ENCODE peak calls at places on chromosomes 5 and 9, in six cellular contexts. One of them, this sample, is unnamed.

GRCh38 chr5:81023261-81024015 is 63.3 kb downstream of the RASGRF2 start:
- DNase-seq in neural progenitor cell: no peak
- DNase-seq in H9: no peak
- DNase-seq in mesendoderm: no peak
- DNase-seq in breast epithelium: no peak
- DNase-seq in sigmoid colon: no peak
- DNase-seq in this sample: no peak

GRCh38 chr9:96604005-96604320 is 15.7 kb downstream of the CDC14B start:
- DNase-seq in mesendoderm: no peak
- DNase-seq in neural progenitor cell: no peak
- DNase-seq in breast epithelium: no peak
- DNase-seq in sigmoid colon: peak
- DNase-seq in H9: no peak
- DNase-seq in this sample: no peak

GRCh38 chr9:134606951-134607733 is 34.5 kb upstream of the COL5A1 start:
- DNase-seq in H9: peak
- DNase-seq in mesendoderm: peak
- DNase-seq in sigmoid colon: no peak
- DNase-seq in breast epithelium: peak
- DNase-seq in neural progenitor cell: no peak
- DNase-seq in this sample: peak

GRCh38 chr5:180495991-180496741 is 2.0 kb downstream of the CNOT6 start:
- DNase-seq in breast epithelium: no peak
- DNase-seq in neural progenitor cell: no peak
- DNase-seq in H9: no peak
- DNase-seq in mesendoderm: no peak
- DNase-seq in sigmoid colon: no peak
- DNase-seq in this sample: no peak

GRCh38 chr9:69671291-69671903 is 774 bp downstream of the APBA1 start:
- DNase-seq in neural progenitor cell: no peak
- DNase-seq in H9: no peak
- DNase-seq in sigmoid colon: no peak
- DNase-seq in mesendoderm: no peak
- DNase-seq in breast epithelium: no peak
- DNase-seq in this sample: no peak

GRCh38 chr5:173916233-173916632 is 28.1 kb downstream of the CPEB4 start:
- DNase-seq in breast epithelium: no peak
- DNase-seq in H9: no peak
- DNase-seq in sigmoid colon: no peak
- DNase-seq in mesendoderm: peak
- DNase-seq in neural progenitor cell: no peak
- DNase-seq in this sample: peak

GRCh38 chr5:142798099-142798768 is 28.1 kb downstream of the ARHGAP26 start:
- DNase-seq in sigmoid colon: peak
- DNase-seq in H9: no peak
- DNase-seq in mesendoderm: no peak
- DNase-seq in breast epithelium: no peak
- DNase-seq in neural progenitor cell: no peak
- DNase-seq in this sample: no peak

GRCh38 chr5:93581738-93582414 is 857 bp upstream of the NR2F1-AS1 start:
- DNase-seq in breast epithelium: no peak
- DNase-seq in H9: no peak
- DNase-seq in sigmoid colon: peak
- DNase-seq in mesendoderm: peak
- DNase-seq in neural progenitor cell: peak
- DNase-seq in this sample: no peak

GRCh38 chr9:123322771-123323481 is 33.1 kb upstream of the CRB2 start:
- DNase-seq in sigmoid colon: no peak
- DNase-seq in neural progenitor cell: no peak
- DNase-seq in breast epithelium: no peak
- DNase-seq in H9: no peak
- DNase-seq in mesendoderm: peak
- DNase-seq in this sample: peak

GRCh38 chr9:129839324-129840023 is 4.2 kb downstream of the USP20 start:
- DNase-seq in breast epithelium: no peak
- DNase-seq in sigmoid colon: no peak
- DNase-seq in neural progenitor cell: no peak
- DNase-seq in mesendoderm: no peak
- DNase-seq in H9: no peak
- DNase-seq in this sample: no peak

GRCh38 chr5:175922192-175922885 is 45.8 kb downstream of the THOC3 start:
- DNase-seq in breast epithelium: no peak
- DNase-seq in sigmoid colon: no peak
- DNase-seq in neural progenitor cell: no peak
- DNase-seq in mesendoderm: no peak
- DNase-seq in H9: no peak
- DNase-seq in this sample: no peak

GRCh38 chr9:132423503-132423902 is 13.5 kb downstream of the CFAP77 start:
- DNase-seq in neural progenitor cell: no peak
- DNase-seq in breast epithelium: no peak
- DNase-seq in mesendoderm: no peak
- DNase-seq in sigmoid colon: no peak
- DNase-seq in H9: no peak
- DNase-seq in this sample: no peak

DNA sequence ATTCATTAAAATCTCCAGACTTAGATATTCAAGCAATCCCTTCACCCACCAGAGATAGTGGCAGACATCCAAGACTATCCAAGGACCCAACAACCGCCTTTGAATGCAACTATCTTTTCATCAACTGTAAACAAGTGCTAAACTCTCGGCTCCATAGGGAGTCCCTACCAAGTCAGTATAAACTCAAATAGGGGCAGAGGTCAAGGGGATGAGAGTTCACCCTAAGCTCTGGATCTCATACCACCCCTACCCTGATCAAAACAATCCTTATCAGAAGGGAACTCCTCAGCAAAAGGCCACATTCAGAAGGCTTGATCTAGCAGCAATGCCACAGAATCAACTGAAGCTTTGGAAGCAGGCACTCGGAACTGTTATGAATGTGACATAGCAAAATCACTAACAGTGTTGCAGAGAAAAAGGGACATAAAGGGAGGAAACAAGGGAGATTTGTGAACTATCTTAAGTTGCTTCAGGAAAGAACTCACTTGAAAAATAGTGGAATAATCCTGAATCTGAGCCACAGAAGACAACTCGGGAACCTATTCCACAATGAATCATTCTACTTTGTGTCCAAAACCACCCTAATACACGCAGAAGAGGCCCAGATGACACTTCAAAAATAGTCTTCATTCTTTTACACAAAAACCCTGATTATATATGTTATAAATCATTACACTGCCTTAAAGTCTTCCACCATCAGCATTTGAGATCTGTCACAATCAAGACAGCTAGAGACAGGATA is 49.8 kb downstream of the NR6A1 start:
- DNase-seq in mesendoderm: peak
- DNase-seq in neural progenitor cell: peak
- DNase-seq in breast epithelium: no peak
- DNase-seq in sigmoid colon: no peak
- DNase-seq in H9: no peak
- DNase-seq in this sample: no peak
- H3K27ac ChIP-seq in mesendoderm: no peak
- H3K27ac ChIP-seq in neural progenitor cell: no peak
- H3K27ac ChIP-seq in breast epithelium: no peak
- H3K27ac ChIP-seq in sigmoid colon: no peak
- H3K27ac ChIP-seq in H9: no peak
- H3K27ac ChIP-seq in this sample: peak

DNA sequence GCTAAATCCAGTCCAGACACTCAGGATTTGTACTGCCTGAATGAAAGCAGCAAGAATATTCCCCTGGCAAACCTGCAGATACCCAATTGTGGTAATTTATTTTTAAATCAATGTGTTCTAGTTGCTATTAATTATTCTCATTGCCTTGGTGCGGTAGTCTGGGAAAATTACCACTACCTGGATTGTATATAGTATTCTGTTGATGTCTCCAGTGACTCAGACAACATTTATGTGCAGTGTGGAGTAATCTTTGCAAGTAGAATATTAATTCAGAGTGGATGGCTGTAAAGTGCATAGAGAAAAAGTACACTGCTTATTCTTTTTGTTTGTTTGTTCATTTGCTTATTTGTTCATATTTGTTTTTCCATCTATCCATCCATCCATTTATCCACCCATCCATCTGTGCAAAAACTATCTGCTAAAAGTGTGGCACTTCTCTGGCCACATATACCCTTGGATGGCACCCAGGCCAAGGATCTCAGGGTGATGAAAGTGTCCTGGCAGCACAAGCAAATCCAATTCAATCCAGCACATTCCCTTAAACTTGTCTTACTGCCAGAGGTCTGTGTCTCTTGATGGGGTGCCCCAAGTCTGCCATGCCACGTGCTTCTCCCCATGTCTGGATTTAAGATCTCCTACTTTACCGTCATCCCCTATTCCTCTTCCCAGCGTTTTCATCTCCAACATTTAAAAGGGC is 41.3 kb downstream of the NTRK2 start:
- DNase-seq in H9: no peak
- DNase-seq in breast epithelium: no peak
- DNase-seq in neural progenitor cell: no peak
- DNase-seq in sigmoid colon: no peak
- DNase-seq in mesendoderm: no peak
- DNase-seq in this sample: no peak
- H3K27ac ChIP-seq in H9: no peak
- H3K27ac ChIP-seq in breast epithelium: peak
- H3K27ac ChIP-seq in neural progenitor cell: no peak
- H3K27ac ChIP-seq in sigmoid colon: no peak
- H3K27ac ChIP-seq in mesendoderm: no peak
- H3K27ac ChIP-seq in this sample: no peak

DNA sequence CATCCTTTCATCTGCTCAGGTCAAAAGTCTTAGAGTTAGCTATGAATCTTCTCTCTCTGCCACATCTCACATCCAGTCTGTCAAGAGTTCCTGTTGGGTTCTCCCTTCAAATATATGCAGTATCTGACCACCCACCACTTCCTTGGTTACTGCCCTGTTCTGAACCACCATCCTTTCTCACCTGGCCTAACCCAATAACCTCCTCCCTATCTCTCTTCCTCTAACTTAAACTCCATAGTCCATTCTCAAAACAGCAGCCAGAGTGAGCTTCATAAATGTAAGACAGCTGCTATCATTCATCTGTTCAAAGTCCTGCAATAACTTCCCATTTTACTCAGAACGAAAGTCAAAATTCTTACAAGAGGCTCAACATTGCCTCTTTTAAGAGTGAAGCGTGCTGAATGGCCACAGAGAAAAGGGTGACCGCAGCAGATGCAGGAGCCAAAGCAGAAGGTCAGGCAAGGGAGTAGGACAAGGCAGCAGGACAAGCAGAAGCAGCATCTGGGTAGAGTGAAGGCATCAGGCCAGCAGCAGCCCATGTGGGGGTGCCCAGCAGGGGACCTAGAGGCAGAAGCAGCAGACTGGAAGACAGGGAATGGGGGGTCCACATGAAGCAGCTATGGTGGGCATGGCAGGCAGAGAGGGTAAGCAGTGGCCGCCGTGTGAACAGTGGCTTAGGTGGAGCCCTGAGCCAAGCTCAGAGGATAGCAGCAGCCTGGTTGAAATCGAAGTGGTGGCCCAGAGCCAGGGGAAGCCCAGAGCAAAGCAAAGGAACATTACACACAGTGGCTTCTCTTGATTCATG is 39.3 kb upstream of the CDC42SE2 start:
- DNase-seq in sigmoid colon: no peak
- DNase-seq in mesendoderm: no peak
- DNase-seq in neural progenitor cell: no peak
- DNase-seq in breast epithelium: no peak
- DNase-seq in H9: no peak
- DNase-seq in this sample: no peak
- H3K27ac ChIP-seq in sigmoid colon: no peak
- H3K27ac ChIP-seq in mesendoderm: no peak
- H3K27ac ChIP-seq in neural progenitor cell: no peak
- H3K27ac ChIP-seq in breast epithelium: no peak
- H3K27ac ChIP-seq in H9: no peak
- H3K27ac ChIP-seq in this sample: no peak

GRCh38 chr9:33475357-33475756 is 1.6 kb upstream of the NOL6 start:
- DNase-seq in mesendoderm: no peak
- DNase-seq in breast epithelium: peak
- DNase-seq in H9: no peak
- DNase-seq in neural progenitor cell: no peak
- DNase-seq in sigmoid colon: no peak
- DNase-seq in this sample: no peak

GRCh38 chr9:33472171-33472920 is 1.4 kb downstream of the NOL6 start:
- DNase-seq in mesendoderm: no peak
- DNase-seq in H9: no peak
- DNase-seq in sigmoid colon: peak
- DNase-seq in breast epithelium: peak
- DNase-seq in neural progenitor cell: no peak
- DNase-seq in this sample: no peak

GRCh38 chr9:33471361-33471760 is 2.4 kb downstream of the NOL6 start:
- DNase-seq in H9: no peak
- DNase-seq in neural progenitor cell: no peak
- DNase-seq in breast epithelium: no peak
- DNase-seq in mesendoderm: no peak
- DNase-seq in sigmoid colon: no peak
- DNase-seq in this sample: no peak

GRCh38 chr9:33473643-33474352 is at the start of gene NOL6:
- DNase-seq in mesendoderm: peak
- DNase-seq in sigmoid colon: peak
- DNase-seq in breast epithelium: peak
- DNase-seq in H9: peak
- DNase-seq in neural progenitor cell: peak
- DNase-seq in this sample: peak

DNA sequence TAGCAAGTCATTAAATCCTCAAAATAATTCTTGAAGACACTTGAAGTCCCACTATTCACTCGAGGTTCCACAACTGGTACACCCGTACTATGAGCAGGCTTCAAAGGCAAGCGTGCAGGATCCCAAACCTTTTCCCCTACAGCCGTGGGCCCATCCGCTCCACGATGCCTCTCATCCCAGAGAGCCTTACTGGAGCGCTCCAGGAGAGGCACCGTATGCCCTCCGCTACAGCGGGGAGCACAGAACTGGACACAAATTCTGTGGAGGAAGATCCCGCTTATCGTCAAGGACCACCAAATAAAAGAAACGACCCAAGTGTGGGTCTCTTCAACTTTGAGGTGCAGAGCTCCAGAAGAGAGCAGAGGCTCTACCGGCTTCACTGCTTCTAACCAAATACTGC is 508 bp downstream of the NOL6 start:
- DNase-seq in mesendoderm: no peak
- DNase-seq in neural progenitor cell: no peak
- DNase-seq in sigmoid colon: no peak
- DNase-seq in breast epithelium: peak
- DNase-seq in H9: no peak
- DNase-seq in this sample: no peak
- H3K27ac ChIP-seq in mesendoderm: no peak
- H3K27ac ChIP-seq in neural progenitor cell: no peak
- H3K27ac ChIP-seq in sigmoid colon: peak
- H3K27ac ChIP-seq in breast epithelium: peak
- H3K27ac ChIP-seq in H9: no peak
- H3K27ac ChIP-seq in this sample: no peak

DNA sequence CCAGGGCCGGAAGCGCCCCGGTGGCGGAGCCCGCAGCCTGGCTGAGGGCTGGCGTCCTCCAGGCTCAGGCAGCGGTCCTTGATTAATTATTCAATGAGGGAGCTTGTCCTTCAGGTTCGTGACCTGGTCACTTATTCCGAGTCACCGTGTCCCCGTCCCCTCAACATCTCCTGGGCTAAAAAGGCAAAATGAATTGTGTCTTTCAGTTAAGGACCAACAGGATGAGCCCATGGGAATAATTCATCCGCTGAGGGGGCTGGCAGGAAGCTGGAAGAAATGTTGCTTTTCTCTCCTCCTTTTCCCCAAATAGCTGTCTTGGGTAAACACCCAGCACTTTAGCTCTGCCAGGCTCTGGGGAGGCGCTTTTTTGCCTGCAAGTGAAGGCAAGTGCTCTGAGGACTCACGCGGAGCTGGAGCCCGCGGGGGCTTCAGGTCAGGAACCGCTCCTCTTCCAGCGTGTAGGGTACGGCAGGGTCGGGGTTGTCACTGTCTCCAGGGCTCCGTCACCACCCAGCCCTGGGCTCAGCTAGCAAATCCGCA is 13.1 kb downstream of the KCNT1 start:
- DNase-seq in mesendoderm: no peak
- DNase-seq in sigmoid colon: no peak
- DNase-seq in H9: no peak
- DNase-seq in breast epithelium: no peak
- DNase-seq in neural progenitor cell: no peak
- DNase-seq in this sample: no peak
- H3K27ac ChIP-seq in mesendoderm: no peak
- H3K27ac ChIP-seq in sigmoid colon: no peak
- H3K27ac ChIP-seq in H9: no peak
- H3K27ac ChIP-seq in breast epithelium: no peak
- H3K27ac ChIP-seq in neural progenitor cell: no peak
- H3K27ac ChIP-seq in this sample: no peak